ENCODE peak calls at places on chromosome 12, in seven cellular contexts. L, J, E, V, P, I and G are unnamed samples.

GRCh38 chr12:47729233-47729632 is 3.9 kb upstream of the ENDOU start:
- DNase-seq in L (no peak), J (no peak), E (no peak), V (peak; percentile 56), P (no peak), I (no peak), G (no peak)

GRCh38 chr12:29725587-29726320 is 58.0 kb downstream of the TMTC1 start:
- DNase-seq in L (no peak), J (no peak), E (no peak), V (no peak), P (no peak), I (no peak), G (peak; percentile 79)

GRCh38 chr12:121872546-121873223 is 14.0 kb upstream of the HPD start:
- DNase-seq in L (no peak), J (no peak), E (peak; percentile 33), V (peak; percentile 76), P (peak; percentile 94), I (peak; percentile 42), G (peak; percentile 74)

GRCh38 chr12:6469092-6469491 is 1.4 kb downstream of the VAMP1 start:
- DNase-seq in L (no peak), J (no peak), E (no peak), V (no peak), P (no peak), I (no peak), G (no peak)

GRCh38 chr12:39483597-39483996 is 40.7 kb upstream of the KIF21A start:
- DNase-seq in L (no peak), J (no peak), E (no peak), V (no peak), P (no peak), I (no peak), G (no peak)

GRCh38 chr12:26906704-26907103 is 31.1 kb downstream of the INTS13 start:
- DNase-seq in L (no peak), J (no peak), E (no peak), V (no peak), P (no peak), I (no peak), G (no peak)

GRCh38 chr12:116138781-116139180 is 138.7 kb downstream of the MED13L start:
- DNase-seq in L (no peak), J (no peak), E (no peak), V (no peak), P (no peak), I (no peak), G (no peak)

GRCh38 chr12:121240484-121241202 is 30.7 kb downstream of the P2RX4 start:
- DNase-seq in L (peak; percentile 27), J (peak; percentile 81), E (peak; percentile 83), V (no peak), P (no peak), I (peak; percentile 58), G (no peak)

GRCh38 chr12:24562761-24563392 is 386.0 kb downstream of the BCAT1 start:
- DNase-seq in L (no peak), J (no peak), E (peak; percentile 34), V (no peak), P (no peak), I (no peak), G (peak; percentile 9)

GRCh38 chr12:113315358-113315757 is 19.6 kb downstream of the SLC8B1 start:
- DNase-seq in L (no peak), J (no peak), E (no peak), V (no peak), P (no peak), I (no peak), G (no peak)

GRCh38 chr12:94570161-94570560 is 80.2 kb downstream of the TMCC3 start:
- DNase-seq in L (no peak), J (no peak), E (no peak), V (peak; percentile 77), P (no peak), I (no peak), G (peak; percentile 45)

GRCh38 chr12:94867066-94867855 is 136.2 kb downstream of the NDUFA12 start:
- DNase-seq in L (no peak), J (no peak), E (no peak), V (peak; percentile 2), P (no peak), I (no peak), G (no peak)